ENCODE peak calls at places on chromosomes 7 and 10, in four cellular contexts. One of them, this sample, is unnamed.

GRCh38 chr10:131354380-131354779 is 42.9 kb upstream of the TCERG1L start:
- DNase-seq in GM12891: no peak
- DNase-seq in GM12878: no peak
- DNase-seq in SK-N-SH: no peak
- DNase-seq in this sample: no peak

GRCh38 chr7:116798205-116798730 is 64.1 kb upstream of the CAPZA2 start:
- DNase-seq in GM12891: no peak
- DNase-seq in GM12878: no peak
- DNase-seq in SK-N-SH: no peak
- DNase-seq in this sample: no peak

GRCh38 chr7:17696422-17696821 is 243.9 kb downstream of the SNX13 start:
- DNase-seq in GM12891: no peak
- DNase-seq in GM12878: no peak
- DNase-seq in SK-N-SH: no peak
- DNase-seq in this sample: no peak

GRCh38 chr7:12802070-12802469 is 114.6 kb downstream of the ARL4A start:
- DNase-seq in GM12891: no peak
- DNase-seq in GM12878: no peak
- DNase-seq in SK-N-SH: no peak
- DNase-seq in this sample: no peak

GRCh38 chr7:14924398-14924797 is 21.8 kb upstream of the DGKB start:
- DNase-seq in GM12891: no peak
- DNase-seq in GM12878: no peak
- DNase-seq in SK-N-SH: no peak
- DNase-seq in this sample: no peak

GRCh38 chr7:14751461-14751860 is 151.1 kb downstream of the DGKB start:
- DNase-seq in GM12891: no peak
- DNase-seq in GM12878: no peak
- DNase-seq in SK-N-SH: no peak
- DNase-seq in this sample: no peak

GRCh38 chr10:11668847-11669610 is 57.6 kb upstream of the USP6NL start:
- DNase-seq in GM12891: no peak
- DNase-seq in GM12878: no peak
- DNase-seq in SK-N-SH: no peak
- DNase-seq in this sample: no peak

GRCh38 chr7:111743244-111743852 is 181.1 kb upstream of the IMMP2L start:
- DNase-seq in GM12891: no peak
- DNase-seq in GM12878: no peak
- DNase-seq in SK-N-SH: no peak
- DNase-seq in this sample: no peak

GRCh38 chr10:110208614-110209398 is 1.4 kb downstream of the MXI1 start:
- DNase-seq in GM12891: peak
- DNase-seq in GM12878: no peak
- DNase-seq in SK-N-SH: peak
- DNase-seq in this sample: peak

GRCh38 chr7:124276005-124276606 is 243.2 kb upstream of the TMEM229A start:
- DNase-seq in GM12891: no peak
- DNase-seq in GM12878: no peak
- DNase-seq in SK-N-SH: peak
- DNase-seq in this sample: no peak

GRCh38 chr7:65962033-65962432 is 20.0 kb downstream of the GUSB start:
- DNase-seq in GM12891: no peak
- DNase-seq in GM12878: no peak
- DNase-seq in SK-N-SH: no peak
- DNase-seq in this sample: no peak

GRCh38 chr7:139777304-139777890 is 401 bp downstream of the HIPK2 start:
- DNase-seq in GM12891: peak
- DNase-seq in GM12878: no peak
- DNase-seq in SK-N-SH: peak
- DNase-seq in this sample: peak

GRCh38 chr10:102704915-102705314 is 9.3 kb downstream of the ARL3 start:
- DNase-seq in GM12891: no peak
- DNase-seq in GM12878: no peak
- DNase-seq in SK-N-SH: no peak
- DNase-seq in this sample: no peak

GRCh38 chr10:103451871-103452713 is at the start of gene CALHM2:
- DNase-seq in GM12891: peak
- DNase-seq in GM12878: no peak
- DNase-seq in SK-N-SH: peak
- DNase-seq in this sample: peak

GRCh38 chr7:78296689-78297371 is 498.3 kb downstream of the PHTF2 start:
- DNase-seq in GM12891: no peak
- DNase-seq in GM12878: no peak
- DNase-seq in SK-N-SH: no peak
- DNase-seq in this sample: no peak

GRCh38 chr10:123150986-123151738 is 3.0 kb upstream of the BUB3 start:
- DNase-seq in GM12891: no peak
- DNase-seq in GM12878: no peak
- DNase-seq in SK-N-SH: peak
- DNase-seq in this sample: no peak

GRCh38 chr10:8275911-8276310 is 221.4 kb downstream of the GATA3 start:
- DNase-seq in GM12891: no peak
- DNase-seq in GM12878: no peak
- DNase-seq in SK-N-SH: no peak
- DNase-seq in this sample: no peak

GRCh38 chr7:128847721-128848211 is 14.9 kb upstream of the ATP6V1F start:
- DNase-seq in GM12891: no peak
- DNase-seq in GM12878: no peak
- DNase-seq in SK-N-SH: no peak
- DNase-seq in this sample: no peak

GRCh38 chr7:112876877-112877276 is 86.7 kb upstream of the TMEM168 start:
- DNase-seq in GM12891: no peak
- DNase-seq in GM12878: no peak
- DNase-seq in SK-N-SH: no peak
- DNase-seq in this sample: no peak

GRCh38 chr10:34124522-34125035 is 690.5 kb downstream of the PARD3 start:
- DNase-seq in GM12891: no peak
- DNase-seq in GM12878: no peak
- DNase-seq in SK-N-SH: no peak
- DNase-seq in this sample: no peak

GRCh38 chr10:60627778-60628773 is 150.2 kb upstream of the CDK1 start:
- DNase-seq in GM12891: no peak
- DNase-seq in GM12878: no peak
- DNase-seq in SK-N-SH: no peak
- DNase-seq in this sample: no peak
- TF ChIP-seq POLR2AphosphoS5 in GM12891: no peak
- TF ChIP-seq POLR2AphosphoS5 in GM12878: no peak
- TF ChIP-seq POLR2AphosphoS5 in SK-N-SH: no peak
- TF ChIP-seq POLR2AphosphoS5 in this sample: no peak

DNA sequence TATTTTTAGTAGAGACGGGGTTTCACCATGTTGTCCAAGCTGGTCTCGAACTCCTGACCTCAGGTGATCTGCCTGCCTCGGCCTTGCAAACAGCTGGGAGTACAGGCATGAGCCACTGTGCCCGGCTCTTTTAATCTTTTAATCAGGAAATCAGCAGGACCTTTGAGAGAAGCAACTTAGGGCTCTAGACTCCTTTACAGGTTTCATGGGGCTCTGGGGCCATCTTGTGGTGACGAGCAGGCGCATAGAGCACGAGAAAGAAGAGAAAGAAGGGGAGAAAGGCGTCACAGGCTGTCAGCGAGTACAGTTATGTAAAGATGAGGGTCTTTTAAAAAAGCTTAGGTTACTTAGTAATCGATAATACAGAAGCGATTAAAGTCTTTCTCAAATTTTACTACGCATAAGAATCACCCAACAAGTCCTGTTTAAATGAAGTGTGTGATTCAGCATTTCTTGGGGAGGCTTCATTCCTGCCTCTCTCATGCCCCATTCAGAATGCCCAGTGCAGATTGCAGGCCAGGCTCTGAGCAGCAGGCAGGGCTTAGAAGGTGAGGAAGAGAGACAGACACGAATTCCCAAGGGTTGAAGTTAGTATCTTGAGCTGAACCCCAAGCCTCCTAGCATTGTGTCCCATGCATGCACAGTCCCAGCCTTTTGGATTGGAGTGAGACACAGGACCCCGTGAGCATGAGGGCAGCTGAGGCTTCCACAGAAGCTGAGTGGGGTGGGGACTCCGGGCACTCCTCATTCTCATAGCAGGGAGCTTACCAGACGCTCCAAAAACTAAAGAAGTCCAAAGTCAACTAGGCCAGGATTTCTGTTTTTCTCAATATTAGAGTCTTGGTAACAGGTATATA is 23.6 kb upstream of the PFKP start:
- DNase-seq in GM12891: peak
- DNase-seq in GM12878: no peak
- DNase-seq in SK-N-SH: peak
- DNase-seq in this sample: no peak
- TF ChIP-seq TAF1 in GM12891: no peak
- TF ChIP-seq TAF1 in GM12878: no peak
- TF ChIP-seq TAF1 in SK-N-SH: no peak
- TF ChIP-seq TAF1 in this sample: no peak

GRCh38 chr7:956031-956430 is 1.6 kb upstream of the ADAP1 start:
- DNase-seq in GM12891: no peak
- DNase-seq in GM12878: no peak
- DNase-seq in SK-N-SH: peak
- DNase-seq in this sample: no peak

GRCh38 chr7:951881-952547 is 2.5 kb downstream of the ADAP1 start:
- DNase-seq in GM12891: no peak
- DNase-seq in GM12878: no peak
- DNase-seq in SK-N-SH: peak
- DNase-seq in this sample: no peak

GRCh38 chr7:954330-955238 is at the start of gene ADAP1:
- DNase-seq in GM12891: peak
- DNase-seq in GM12878: no peak
- DNase-seq in SK-N-SH: peak
- DNase-seq in this sample: peak

GRCh38 chr7:952548-953441 is 1.7 kb downstream of the ADAP1 start:
- DNase-seq in GM12891: no peak
- DNase-seq in GM12878: no peak
- DNase-seq in SK-N-SH: peak
- DNase-seq in this sample: no peak

GRCh38 chr7:953547-954327 is 743 bp downstream of the ADAP1 start:
- DNase-seq in GM12891: no peak
- DNase-seq in GM12878: no peak
- DNase-seq in SK-N-SH: peak
- DNase-seq in this sample: no peak
- TF ChIP-seq POLR2AphosphoS5 in GM12891: no peak
- TF ChIP-seq POLR2AphosphoS5 in GM12878: no peak
- TF ChIP-seq POLR2AphosphoS5 in SK-N-SH: no peak
- TF ChIP-seq POLR2AphosphoS5 in this sample: no peak

GRCh38 chr7:131219277-131220041 is 108.2 kb upstream of the MKLN1 start:
- DNase-seq in GM12891: no peak
- DNase-seq in GM12878: no peak
- DNase-seq in SK-N-SH: no peak
- DNase-seq in this sample: no peak
- TF ChIP-seq TAF1 in GM12891: no peak
- TF ChIP-seq TAF1 in GM12878: no peak
- TF ChIP-seq TAF1 in SK-N-SH: no peak
- TF ChIP-seq TAF1 in this sample: no peak

DNA sequence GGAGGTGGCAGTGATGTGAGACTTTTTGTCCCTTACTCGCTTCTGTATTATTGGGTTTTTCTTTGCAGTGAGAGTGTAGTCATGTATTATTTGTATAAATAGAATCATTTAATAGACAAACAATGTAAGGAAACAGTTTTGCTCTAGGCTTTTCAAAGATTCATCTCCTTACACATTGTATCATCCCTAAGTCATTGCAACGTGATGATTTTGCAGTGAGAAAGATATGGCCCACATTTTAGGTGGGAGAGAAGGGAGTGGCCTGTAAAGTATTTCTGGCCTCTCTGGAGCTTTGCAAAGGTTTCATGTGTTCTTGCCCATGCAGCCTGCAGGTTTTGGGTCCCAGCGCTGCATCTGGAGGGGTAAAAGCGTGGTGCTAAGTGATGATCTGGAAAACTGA is 52.2 kb downstream of the EEPD1 start:
- DNase-seq in GM12891: no peak
- DNase-seq in GM12878: no peak
- DNase-seq in SK-N-SH: no peak
- DNase-seq in this sample: no peak
- TF ChIP-seq POLR2AphosphoS5 in GM12891: no peak
- TF ChIP-seq POLR2AphosphoS5 in GM12878: no peak
- TF ChIP-seq POLR2AphosphoS5 in SK-N-SH: no peak
- TF ChIP-seq POLR2AphosphoS5 in this sample: no peak

DNA sequence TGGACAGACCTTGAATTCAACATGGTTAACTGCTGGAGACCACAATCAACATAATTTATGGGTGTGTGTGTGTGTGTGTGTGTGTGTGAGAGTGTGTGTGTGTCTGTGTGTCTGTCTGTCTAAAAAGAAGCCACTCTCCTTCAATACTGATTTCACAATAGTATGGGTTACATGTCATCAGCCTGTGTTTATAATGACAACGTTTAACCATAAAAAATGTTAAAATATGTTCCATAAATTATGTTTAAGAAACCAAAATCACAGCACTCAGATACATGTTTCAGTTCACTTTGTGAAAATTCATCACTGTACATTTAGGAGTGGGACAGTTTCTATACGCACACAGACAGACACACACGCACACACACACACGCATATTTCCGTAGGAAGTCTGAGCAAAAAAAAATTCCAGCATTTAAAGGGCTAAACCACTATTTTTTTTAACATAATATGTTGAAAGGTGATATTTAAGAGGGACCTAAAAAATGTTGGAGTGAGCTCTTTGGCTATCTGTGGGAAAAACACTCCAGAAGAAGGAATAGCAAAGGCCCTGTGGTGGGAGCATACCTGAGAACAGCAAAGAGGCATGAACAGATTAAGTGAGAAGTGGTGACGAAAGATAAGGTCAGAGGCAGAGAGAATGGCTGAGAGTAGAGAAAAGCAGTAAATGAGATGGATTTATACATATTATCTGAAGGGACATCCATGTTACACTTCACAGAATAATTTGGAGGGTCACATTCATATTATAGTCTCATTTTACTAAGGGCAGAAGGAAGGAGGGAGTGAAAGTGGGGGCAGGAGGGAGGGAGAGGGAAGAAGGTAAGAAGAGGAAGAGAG is 10.9 kb downstream of the PDZD8 start:
- DNase-seq in GM12891: no peak
- DNase-seq in GM12878: no peak
- DNase-seq in SK-N-SH: no peak
- DNase-seq in this sample: no peak
- TF ChIP-seq TAF1 in GM12891: no peak
- TF ChIP-seq TAF1 in GM12878: no peak
- TF ChIP-seq TAF1 in SK-N-SH: no peak
- TF ChIP-seq TAF1 in this sample: no peak

This sample was measured in GM12892.